ENCODE peak calls at places on chromosomes 5 and 9, in five cellular contexts. T is left lung, Y is HCT116, U is HepG2, C is heart right ventricle. W is an unnamed sample.

GRCh38 chr5:74853256-74853655 is 12.9 kb downstream of the FAM169A start:
- ATAC-seq in Y (no peak), T (no peak), U (peak; percentile 33), C (no peak), W (no peak)

GRCh38 chr5:143023447-143024096 is 253.4 kb downstream of the ARHGAP26 start:
- ATAC-seq in C (peak; percentile 95), T (peak; percentile 41), Y (no peak), U (peak; percentile 46), W (peak; percentile 88)

GRCh38 chr5:92695123-92696084 is 885.6 kb downstream of the NR2F1-AS1 start:
- ATAC-seq in T (no peak), Y (no peak), C (no peak), U (no peak), W (no peak)

GRCh38 chr5:172816887-172817418 is 17.1 kb upstream of the ERGIC1 start:
- ATAC-seq in C (no peak), T (peak; percentile 64), Y (peak; percentile 81), U (peak; percentile 72), W (no peak)

GRCh38 chr5:59034498-59035186 is 451.8 kb downstream of the RAB3C start:
- ATAC-seq in C (no peak), Y (peak; percentile 65), T (peak; percentile 32), U (peak; percentile 62), W (no peak)

GRCh38 chr9:38164659-38165221 is 95.7 kb upstream of the SHB start:
- ATAC-seq in T (no peak), U (no peak), C (no peak), Y (no peak), W (no peak)

GRCh38 chr9:101711330-101711941 is 27.0 kb downstream of the GRIN3A start:
- ATAC-seq in U (peak; percentile 74), Y (peak; percentile 74), C (no peak), T (no peak), W (no peak)

GRCh38 chr9:7432989-7433388 is 366.6 kb downstream of the DMAC1 start:
- ATAC-seq in T (no peak), U (no peak), C (no peak), Y (no peak), W (no peak)

GRCh38 chr9:27785714-27786100 is 212.4 kb upstream of the C9orf72 start:
- ATAC-seq in Y (no peak), U (no peak), T (no peak), C (no peak), W (no peak)

GRCh38 chr5:141838326-141839014 is 39.7 kb downstream of the PCDH1 start:
- ATAC-seq in T (no peak), Y (no peak), C (no peak), U (no peak), W (no peak)

GRCh38 chr5:39024884-39025283 is 49.3 kb downstream of the RICTOR start:
- ATAC-seq in C (no peak), Y (no peak), U (no peak), T (no peak), W (no peak)

GRCh38 chr5:31392061-31392460 is 139.8 kb downstream of the DROSHA start:
- ATAC-seq in Y (no peak), T (no peak), U (no peak), C (no peak), W (no peak)

GRCh38 chr5:113128931-113129330 is 152.3 kb downstream of the DCP2 start:
- ATAC-seq in Y (no peak), U (no peak), C (no peak), T (no peak), W (no peak)

GRCh38 chr5:113133573-113133972 is 157.0 kb downstream of the DCP2 start:
- ATAC-seq in U (no peak), C (no peak), T (no peak), Y (no peak), W (no peak)

GRCh38 chr5:113127021-113127420 is 150.4 kb downstream of the DCP2 start:
- ATAC-seq in T (no peak), U (no peak), Y (no peak), C (no peak), W (no peak)

GRCh38 chr5:113128082-113128481 is 151.5 kb downstream of the DCP2 start:
- ATAC-seq in C (no peak), U (no peak), Y (no peak), T (no peak), W (no peak)

DNA sequence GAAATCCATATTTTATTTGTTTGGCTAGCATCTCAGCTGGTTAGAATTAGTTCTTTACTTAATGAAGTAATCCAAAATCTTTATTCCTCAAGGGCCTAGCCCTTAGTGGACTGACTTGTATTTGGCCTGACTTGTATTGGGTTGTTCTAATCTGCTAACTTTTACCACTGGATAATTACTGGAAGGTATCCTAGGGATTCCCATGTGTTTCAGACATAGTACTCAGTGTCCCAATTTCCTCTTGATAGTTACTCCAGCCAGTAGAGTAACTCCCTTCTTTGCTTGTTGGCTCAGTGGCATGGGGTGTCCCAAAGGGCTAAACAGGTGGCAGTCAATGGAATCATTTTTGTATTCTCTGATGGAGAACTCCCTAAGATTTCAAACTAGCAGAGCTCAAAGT is 156.0 kb downstream of the DCP2 start:
- ATAC-seq in T (no peak), U (no peak), C (peak; percentile 88), Y (no peak), W (peak; percentile 39)
- H3K36me3 ChIP-seq in T (no peaks in the 10 kb centered on the region), U (no peaks in the 10 kb centered on the region), C (no peaks in the 10 kb centered on the region), Y (no peaks in the 10 kb centered on the region), W (no peaks in the 10 kb centered on the region)

GRCh38 chr5:35924950-35925722 is 13.3 kb downstream of the CAPSL start:
- ATAC-seq in T (peak; percentile 87), C (peak; percentile 74), U (peak; percentile 95), Y (peak; percentile 85), W (peak; percentile 30)
- TF ChIP-seq CTCF in T (peak; percentile 46), C (peak; percentile 53), U (peak; percentile 87), Y (peak; percentile 35), W (peak; percentile 39)

GRCh38 chr9:138058181-138058580 is 180.6 kb downstream of the CACNA1B start:
- ATAC-seq in Y (no peak), C (no peak), U (no peak), T (no peak), W (no peak)
- H3K36me3 ChIP-seq in Y (no peaks in the 10 kb centered on the region), C (no peaks in the 10 kb centered on the region), U (no peaks in the 10 kb centered on the region), T (no peaks in the 10 kb centered on the region), W (no peaks in the 10 kb centered on the region)

GRCh38 chr9:120477534-120478001 is 102.4 kb downstream of the CDK5RAP2 start:
- ATAC-seq in Y (peak; percentile 94), C (peak; percentile 76), T (peak; percentile 96), U (peak; percentile 93), W (peak; percentile 85)
- TF ChIP-seq CTCF in Y (peak; percentile 19), C (peak; percentile 90), T (peak; percentile 85), U (peak; percentile 81), W (peak; percentile 88)

W was measured in gastroesophageal sphincter.